ENCODE peak calls at places on chromosomes 12 and 14, in six cellular contexts. H, M, C, R, J and B are unnamed samples.

GRCh38 chr14:94581127-94581999 is at the start of gene SERPINA5:
- DNase-seq in M (no peak), H (no peak), J (peak; percentile 45), C (no peak), R (peak; percentile 79), B (no peak)

GRCh38 chr12:93306636-93307035 is 71.1 kb upstream of the NUDT4 start:
- DNase-seq in R (no peak), H (no peak), J (no peak), M (no peak), C (no peak), B (no peak)

GRCh38 chr12:124994435-124994975 is 1.1 kb downstream of the BRI3BP start:
- DNase-seq in J (no peak), M (no peak), R (no peak), H (no peak), C (no peak), B (no peak)

GRCh38 chr14:54338696-54339317 is 58.0 kb upstream of the CDKN3 start:
- DNase-seq in C (no peak), J (peak; percentile 77), H (no peak), R (no peak), M (no peak), B (no peak)

GRCh38 chr14:104732931-104733681 is 9.1 kb downstream of the ADSS1 start:
- DNase-seq in R (no peak), H (no peak), C (no peak), J (no peak), M (no peak), B (no peak)

GRCh38 chr12:121175383-121176119 is 34.4 kb upstream of the P2RX4 start:
- DNase-seq in J (no peak), C (no peak), M (no peak), H (no peak), R (peak; percentile 35), B (no peak)

GRCh38 chr14:30541318-30541717 is 17.6 kb upstream of the G2E3 start:
- DNase-seq in R (no peak), C (no peak), J (no peak), H (no peak), M (no peak), B (no peak)

GRCh38 chr14:29749327-29749726 is 178.3 kb downstream of the PRKD1 start:
- DNase-seq in J (peak; percentile 61), M (no peak), R (no peak), H (no peak), C (no peak), B (no peak)

GRCh38 chr14:79016828-79017505 is 846.8 kb downstream of the NRXN3 start:
- DNase-seq in R (no peak), M (no peak), J (peak; percentile 76), C (no peak), H (peak; percentile 62), B (peak; percentile 68)

GRCh38 chr12:46556820-46557524 is 184.4 kb upstream of the SLC38A2 start:
- DNase-seq in M (no peak), J (peak; percentile 66), H (no peak), R (no peak), C (no peak), B (no peak)

GRCh38 chr12:76591461-76591860 is 31.9 kb upstream of the OSBPL8 start:
- DNase-seq in J (peak; percentile 62), R (no peak), H (peak; percentile 16), M (no peak), C (no peak), B (no peak)

GRCh38 chr12:59040651-59041050 is 120.3 kb upstream of the LRIG3 start:
- DNase-seq in C (no peak), M (no peak), H (peak; percentile 73), R (no peak), J (peak; percentile 75), B (peak; percentile 52)

GRCh38 chr12:120234643-120235368 is 30.7 kb downstream of the PXN start:
- DNase-seq in C (peak; percentile 67), J (peak; percentile 96), H (peak; percentile 88), R (peak; percentile 91), M (no peak), B (peak; percentile 88)

GRCh38 chr12:113007166-113007565 is 28.8 kb downstream of the OAS2 start:
- DNase-seq in M (no peak), J (peak; percentile 60), R (no peak), H (no peak), C (no peak), B (peak; percentile 41)

GRCh38 chr14:57323703-57324102 is 54.9 kb downstream of the AP5M1 start:
- DNase-seq in C (no peak), M (no peak), H (no peak), R (no peak), J (no peak), B (no peak)

GRCh38 chr12:94779520-94779919 is 129.2 kb upstream of the TMCC3 start:
- DNase-seq in C (no peak), J (peak; percentile 65), H (peak; percentile 44), M (no peak), R (no peak), B (no peak)

GRCh38 chr12:72295101-72295500 is 22.9 kb downstream of the TRHDE start:
- DNase-seq in C (no peak), R (no peak), J (no peak), H (no peak), M (no peak), B (no peak)

DNA sequence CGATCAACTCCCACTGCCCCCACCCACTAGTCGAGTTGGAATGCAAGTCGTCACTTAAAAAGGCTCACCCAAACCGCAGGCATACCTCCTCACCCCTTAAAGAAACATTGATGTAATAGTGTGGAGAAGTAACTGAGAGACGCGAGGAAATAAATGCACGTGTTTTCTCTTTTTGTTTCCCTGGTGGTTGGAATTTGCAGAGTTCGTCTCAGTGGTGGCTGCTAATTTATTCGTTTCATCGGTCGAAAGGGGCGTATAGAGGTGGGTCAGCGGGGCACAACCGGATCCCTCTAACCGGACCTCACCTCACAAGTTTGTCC is 5.1 kb upstream of the NPAS3 start:
- DNase-seq in C (no peak), R (no peak), J (peak; percentile 39), M (no peak), H (no peak), B (no peak)
- H3K4me3 ChIP-seq in C (peak overlapping the region; percentile 29), R (peak overlapping the region; percentile 68), J (peak overlapping the region; percentile 34), M (no peak overlapping the region), H (peak overlapping the region; percentile 32), B (peak overlapping the region; percentile 45)

DNA sequence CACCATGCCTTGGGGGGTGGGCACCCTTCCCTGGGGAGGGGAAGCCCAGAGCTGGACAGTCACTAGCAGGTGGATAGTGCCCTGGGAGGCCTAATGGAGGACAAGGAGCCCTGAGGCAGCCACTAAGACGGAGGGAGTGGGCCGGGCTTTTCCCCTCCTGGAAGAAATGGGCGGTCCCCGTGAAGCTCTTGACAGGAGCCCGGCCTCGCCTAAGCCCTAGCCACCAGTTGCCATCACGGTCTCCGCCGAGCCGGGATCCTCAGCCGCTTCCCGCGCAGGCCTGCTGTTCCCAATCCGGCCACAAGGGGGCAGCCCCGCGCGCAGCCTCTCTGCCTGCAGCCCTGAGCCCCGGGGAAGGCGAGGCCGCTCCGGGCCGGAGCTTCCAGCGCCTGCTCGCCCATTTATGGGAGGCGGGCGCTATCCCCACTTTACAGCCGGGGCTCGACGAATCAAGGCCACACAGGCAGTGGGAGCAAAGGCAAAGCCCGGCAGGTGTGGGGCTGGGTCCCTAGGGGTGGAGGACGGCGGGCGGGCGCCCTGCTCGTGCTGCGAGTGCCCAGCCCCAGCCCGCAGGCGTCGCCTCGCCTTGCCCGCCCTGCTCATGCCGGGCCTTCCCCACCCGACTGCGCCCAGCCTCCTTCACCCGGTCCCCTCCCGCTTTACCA is 61.5 kb downstream of the LGMN start:
- DNase-seq in C (peak; percentile 69), M (peak; percentile 31), H (no peak), J (peak; percentile 64), R (peak; percentile 77), B (no peak)
- H3K4me3 ChIP-seq in C (peak overlapping the region; percentile 33), M (no peak overlapping the region), H (peak overlapping the region; percentile 30), J (no peak overlapping the region), R (peak overlapping the region; percentile 49), B (no peak overlapping the region)

DNA sequence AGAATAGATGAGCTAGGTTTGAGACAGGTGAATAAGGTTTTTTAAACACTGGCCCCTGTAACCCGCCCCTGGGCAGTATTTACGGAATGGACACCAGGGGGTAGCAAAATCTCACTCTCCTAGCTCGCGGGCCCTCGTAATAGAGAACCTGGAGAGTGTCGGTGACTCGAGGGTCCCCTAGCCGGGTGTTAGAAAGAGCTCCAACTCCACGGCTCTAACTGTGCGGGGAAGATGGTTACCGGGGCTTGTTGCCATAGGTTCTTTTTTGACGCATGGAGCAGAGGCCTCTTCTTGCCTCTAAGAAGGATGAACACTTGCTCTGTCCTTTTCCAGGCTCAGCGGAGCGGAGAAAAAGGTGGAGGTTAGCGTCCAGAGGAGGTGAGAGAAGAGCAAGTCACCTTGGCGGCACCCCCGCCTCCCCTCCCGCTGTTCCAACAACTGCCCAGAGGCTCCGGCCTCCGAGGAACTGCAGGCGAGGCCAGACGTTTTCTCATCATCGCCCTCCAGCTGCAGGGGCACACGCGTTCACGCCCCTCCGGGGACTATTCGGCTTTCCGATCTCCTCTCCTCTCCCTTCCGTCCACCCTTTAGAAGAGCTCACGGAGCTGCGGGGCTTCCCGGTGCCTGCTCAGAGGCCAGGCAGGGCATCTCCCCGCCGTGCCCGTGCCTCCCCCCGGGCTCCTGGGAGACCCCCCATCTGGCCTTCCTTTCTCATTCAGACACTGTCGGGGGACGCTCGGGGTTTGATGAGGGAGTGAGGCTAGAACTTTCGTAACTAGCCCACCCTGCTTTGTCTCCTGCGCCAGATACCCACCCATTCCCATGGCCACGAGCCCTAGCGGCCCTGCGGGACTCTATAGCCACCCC is 1.4 kb upstream of the ARHGEF40 start:
- DNase-seq in M (peak; percentile 36), J (peak; percentile 67), C (peak; percentile 43), R (peak; percentile 52), H (no peak), B (no peak)
- H3K4me3 ChIP-seq in M (peak overlapping the region; percentile 48), J (peak overlapping the region; percentile 83), C (peak overlapping the region; percentile 51), R (peak overlapping the region; percentile 83), H (peak overlapping the region; percentile 81), B (peak overlapping the region; percentile 14)

DNA sequence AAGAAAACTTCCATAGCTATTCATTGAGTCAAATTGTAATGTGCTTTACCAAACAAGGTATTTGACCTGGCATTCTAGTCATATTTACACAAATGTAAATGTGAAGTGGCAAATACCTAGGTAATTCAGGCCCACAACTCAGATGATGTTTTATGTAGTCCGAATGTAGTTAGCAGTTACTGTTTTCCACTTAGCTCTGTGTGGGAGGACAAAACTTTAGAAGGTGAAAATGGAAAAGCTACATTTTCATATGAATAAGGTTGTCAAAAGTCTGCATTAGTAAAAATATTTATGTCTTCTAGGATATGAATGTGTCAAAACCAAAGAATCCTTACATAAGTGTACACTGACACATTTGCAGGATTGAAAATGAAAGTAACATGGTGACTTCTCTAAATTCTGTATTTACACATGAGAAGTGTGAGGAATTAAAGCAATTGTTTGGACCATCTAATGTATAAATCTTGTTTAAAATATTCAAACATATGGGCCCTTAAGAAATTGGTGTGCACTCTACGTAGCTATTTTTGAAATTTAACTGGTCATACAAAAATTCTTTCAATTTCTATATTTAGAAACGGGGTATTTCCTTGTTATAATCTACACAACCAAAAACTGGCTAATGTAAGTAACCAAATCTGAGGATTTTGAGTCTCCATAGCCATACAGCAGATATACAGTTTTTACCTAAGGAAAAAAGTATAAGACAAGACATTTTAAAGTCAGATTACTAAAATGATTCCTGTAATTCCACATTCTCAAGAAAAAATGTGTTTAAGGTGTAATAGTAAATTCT is 5.4 kb downstream of the CDKN1B start:
- DNase-seq in R (no peak), J (no peak), H (no peak), C (no peak), M (no peak), B (no peak)
- H3K4me3 ChIP-seq in R (peak overlapping the region; percentile 84), J (peak overlapping the region; percentile 72), H (peak overlapping the region; percentile 25), C (peak overlapping the region; percentile 79), M (peak overlapping the region; percentile 85), B (peak overlapping the region; percentile 80)

GRCh38 chr12:1122803-1123202 is 131.8 kb downstream of the ERC1 start:
- DNase-seq in J (peak; percentile 32), R (no peak), M (peak; percentile 21), C (no peak), H (no peak), B (no peak)
- H3K4me3 ChIP-seq in J (no peak overlapping the region), R (no peak overlapping the region), M (no peak overlapping the region), C (no peak overlapping the region), H (no peak overlapping the region), B (no peak overlapping the region)